ENCODE peak calls at places on chromosomes 16 and 17, in seven cellular contexts. R is GM23338, E is breast epithelium, Z is mammary epithelial cell, H is foreskin fibroblast, P is dorsolateral prefrontal cortex, A is AG09309. L is an unnamed sample.

GRCh38 chr16:64008131-64008530 is 1113.7 kb downstream of the CDH11 start:
- DNase-seq in Z (no peak), E (no peak), A (no peak), H (no peak), R (no peak), P (no peak), L (no peak)

GRCh38 chr17:75531724-75532090 is 6.2 kb downstream of the LLGL2 start:
- DNase-seq in R (no peak), A (no peak), H (no peak), Z (peak), P (no peak), E (no peak), L (no peak)

GRCh38 chr17:45705123-45706009 is 78.8 kb upstream of the CRHR1 start:
- DNase-seq in H (peak), P (peak), Z (peak), A (no peak), R (no peak), E (no peak), L (no peak)

GRCh38 chr17:62307196-62307595 is 73.2 kb upstream of the EFCAB3 start:
- DNase-seq in A (no peak), H (no peak), P (no peak), Z (no peak), E (no peak), R (no peak), L (peak)

GRCh38 chr17:81405382-81406005 is 10.2 kb downstream of the BAHCC1 start:
- DNase-seq in P (no peak), H (no peak), Z (no peak), A (no peak), R (no peak), E (no peak), L (no peak)

GRCh38 chr16:78407191-78407590 is 307.7 kb downstream of the WWOX start:
- DNase-seq in E (no peak), P (no peak), H (no peak), R (no peak), A (no peak), Z (no peak), L (no peak)

GRCh38 chr17:8038954-8039610 is at the start of gene ALOX15B:
- DNase-seq in R (peak), A (no peak), P (no peak), H (peak), Z (no peak), E (no peak), L (no peak)

GRCh38 chr16:86015606-86016005 is 116.6 kb downstream of the IRF8 start:
- DNase-seq in P (no peak), E (no peak), Z (no peak), R (no peak), A (no peak), H (no peak), L (no peak)

GRCh38 chr16:5523794-5524193 is 426.2 kb upstream of the EEF2KMT start:
- DNase-seq in E (no peak), H (no peak), R (no peak), Z (no peak), P (no peak), A (no peak), L (no peak)

GRCh38 chr17:45984368-45984767 is 14.7 kb upstream of the STH start:
- DNase-seq in Z (no peak), H (no peak), P (no peak), A (no peak), E (no peak), R (no peak), L (no peak)

GRCh38 chr17:6936370-6937028 is 59.4 kb upstream of the ALOX12 start:
- DNase-seq in Z (no peak), H (peak), A (no peak), P (peak), E (no peak), R (peak), L (no peak)

GRCh38 chr17:1997146-1997586 is 28.0 kb downstream of the RTN4RL1 start:
- DNase-seq in R (no peak), P (no peak), H (no peak), E (no peak), Z (peak), A (no peak), L (peak)

GRCh38 chr16:85974428-85975375 is 75.7 kb downstream of the IRF8 start:
- DNase-seq in P (no peak), R (no peak), H (no peak), A (no peak), E (no peak), Z (no peak), L (no peak)

GRCh38 chr17:51997723-51998122 is 160.8 kb downstream of the CA10 start:
- DNase-seq in H (no peak), Z (no peak), A (no peak), R (no peak), P (no peak), E (no peak), L (no peak)

GRCh38 chr17:45234641-45235040 is 13.0 kb downstream of the FMNL1 start:
- DNase-seq in H (no peak), E (no peak), A (no peak), P (no peak), R (peak), Z (no peak), L (no peak)

GRCh38 chr16:46961373-46962353 is 11.8 kb downstream of the DNAJA2 start:
- DNase-seq in A (no peak), H (peak), Z (peak), R (no peak), E (no peak), P (peak), L (no peak)

GRCh38 chr16:82231021-82231787 is 61.2 kb upstream of the MPHOSPH6 start:
- DNase-seq in Z (no peak), R (no peak), E (no peak), A (no peak), H (no peak), P (no peak), L (peak)

GRCh38 chr16:86574646-86575045 is 3.7 kb upstream of the FOXL1 start:
- DNase-seq in E (no peak), R (no peak), P (no peak), H (no peak), Z (no peak), A (no peak), L (no peak)

GRCh38 chr17:40453881-40454630 is 10.8 kb downstream of the IGFBP4 start:
- DNase-seq in R (no peak), A (no peak), E (no peak), P (no peak), H (peak), Z (no peak), L (no peak)

GRCh38 chr16:13178318-13178717 is 276.9 kb downstream of the SHISA9 start:
- DNase-seq in A (no peak), P (peak), Z (no peak), H (no peak), R (no peak), E (no peak), L (no peak)

GRCh38 chr17:35372846-35373531 is 432 bp downstream of the SLFN11 start:
- DNase-seq in A (no peak), H (peak), Z (no peak), E (no peak), R (peak), P (no peak), L (no peak)

GRCh38 chr17:67558740-67559380 is 158.9 kb upstream of the NOL11 start:
- DNase-seq in Z (peak), P (no peak), R (no peak), A (peak), E (no peak), H (no peak), L (no peak)

GRCh38 chr17:73007447-73007846 is 85.0 kb downstream of the SLC39A11 start:
- DNase-seq in R (no peak), Z (no peak), A (no peak), H (no peak), P (peak), E (peak), L (no peak)

GRCh38 chr17:69757794-69758430 is 317.1 kb upstream of the KCNJ16 start:
- DNase-seq in A (peak), H (peak), Z (peak), E (no peak), P (no peak), R (no peak), L (no peak)

GRCh38 chr17:34852614-34853013 is 108.6 kb downstream of the CCT6B start:
- DNase-seq in P (no peak), Z (no peak), E (no peak), H (no peak), A (no peak), R (peak), L (no peak)

GRCh38 chr16:83779881-83780280 is 27.9 kb upstream of the HSBP1 start:
- DNase-seq in P (no peak), A (peak), H (peak), R (no peak), E (no peak), Z (no peak), L (peak)

GRCh38 chr16:29684671-29685070 is 5.7 kb downstream of the QPRT start:
- DNase-seq in R (no peak), A (no peak), E (no peak), Z (no peak), P (no peak), H (no peak), L (no peak)

GRCh38 chr17:46756061-46756735 is 62.3 kb downstream of the WNT3 start:
- DNase-seq in R (no peak), H (no peak), P (no peak), E (no peak), Z (no peak), A (no peak), L (no peak)

GRCh38 chr17:83064021-83064731 is 15.2 kb upstream of the METRNL start:
- DNase-seq in E (peak), P (no peak), A (no peak), Z (no peak), R (no peak), H (no peak), L (no peak)

DNA sequence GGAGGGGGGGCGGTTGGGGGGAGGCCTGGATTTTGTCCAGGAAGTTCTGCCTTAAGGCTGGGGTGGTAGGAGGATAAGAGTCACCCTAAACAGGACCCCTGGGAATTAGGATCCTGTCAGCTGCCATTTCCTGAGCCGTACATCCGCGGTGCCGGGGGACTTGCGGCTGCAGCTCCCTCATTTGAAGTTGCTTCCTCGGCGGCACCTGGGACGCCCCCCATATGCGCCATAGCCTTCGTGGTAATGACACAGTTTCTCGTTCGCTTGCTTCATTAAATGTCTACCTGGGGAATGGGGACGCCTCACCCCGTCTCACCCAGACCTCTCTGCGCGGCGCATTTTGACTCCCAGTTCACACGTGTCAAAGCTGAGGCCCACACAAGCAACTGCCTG is 55.1 kb upstream of the PABPN1L start:
- DNase-seq in R (no peak), A (no peak), H (no peak), E (no peak), Z (no peak), P (no peak), L (no peak)
- H3K4me3 ChIP-seq in R (no peak), A (no peak), H (no peak), E (no peak), Z (no peak), P (no peak), L (no peak)

DNA sequence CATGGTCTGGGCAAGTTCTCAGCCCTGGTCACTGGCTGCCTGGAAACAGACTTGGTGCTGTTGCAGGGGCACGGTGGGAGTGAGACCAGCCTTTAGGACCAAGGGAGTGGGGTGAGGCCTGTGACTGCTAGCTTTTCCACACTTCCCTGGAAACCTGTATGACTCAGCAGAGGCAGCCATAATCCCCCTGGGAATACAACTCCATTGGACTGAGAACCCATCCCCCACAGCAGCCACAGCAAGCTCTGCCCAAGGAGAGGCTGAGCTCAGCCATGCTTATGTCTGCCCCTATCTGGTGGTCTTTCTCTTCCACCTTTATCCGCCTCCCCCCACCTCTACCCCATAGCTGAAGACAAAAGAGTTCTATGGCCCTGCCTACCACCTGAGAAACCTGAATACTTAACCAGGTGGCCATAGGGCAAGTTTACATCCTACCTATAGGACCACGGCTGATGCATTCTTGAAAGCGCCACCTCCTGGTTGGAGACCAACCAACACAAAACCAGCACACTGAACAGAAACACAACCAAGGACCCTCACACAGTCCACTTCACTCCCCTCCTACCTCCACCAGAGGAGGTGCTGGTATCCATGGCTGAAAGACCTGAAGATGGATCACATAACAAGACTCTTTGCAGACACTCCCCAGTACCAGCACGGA is 816.2 kb upstream of the SOX9 start:
- DNase-seq in Z (no peak), P (no peak), E (no peak), R (peak), H (no peak), A (no peak), L (no peak)
- TF ChIP-seq CTCF in Z (no peak), P (no peak), E (no peak), R (peak), H (no peak), A (no peak), L (no peak)

DNA sequence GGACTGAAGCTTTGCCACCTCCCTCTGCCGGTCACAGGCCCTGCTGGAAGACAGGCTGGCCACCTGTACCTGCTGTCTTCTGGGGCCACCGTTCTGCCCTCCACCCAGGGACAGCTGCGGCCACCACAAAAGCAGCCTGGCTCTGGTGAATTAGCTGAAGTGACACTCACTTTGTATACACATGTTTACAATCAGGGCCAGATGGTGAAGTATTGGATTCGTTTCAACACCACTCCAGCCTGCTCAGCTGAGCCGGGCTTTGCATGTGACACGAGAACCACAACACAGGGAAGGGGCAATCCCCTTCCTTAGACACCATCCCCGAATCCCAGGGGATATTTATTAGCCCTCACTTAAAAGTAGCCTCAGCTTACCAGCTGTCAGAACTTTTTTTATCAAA is 191.5 kb upstream of the RPL38 start:
- DNase-seq in R (no peak), E (no peak), H (peak), P (no peak), Z (no peak), A (no peak), L (no peak)
- H3K4me3 ChIP-seq in R (no peak), E (no peak), H (no peak), P (no peak), Z (no peak), A (no peak), L (no peak)

GRCh38 chr17:79468183-79468944 is 142.5 kb downstream of the RBFOX3 start:
- DNase-seq in E (no peak), R (no peak), Z (no peak), H (no peak), A (no peak), P (no peak), L (no peak)
- TF ChIP-seq CTCF in E (no peak), R (no peak), Z (no peak), H (no peak), A (no peak), P (no peak), L (no peak)

GRCh38 chr17:65043802-65044201 is 12.7 kb downstream of the GNA13 start:
- DNase-seq in P (no peak), A (no peak), H (no peak), R (no peak), Z (no peak), E (no peak), L (no peak)
- H3K4me3 ChIP-seq in P (no peak), A (no peak), H (no peak), R (no peak), Z (no peak), E (no peak), L (no peak)

GRCh38 chr17:64202683-64203430 is 60.2 kb downstream of the TEX2 start:
- DNase-seq in H (peak), Z (peak), A (no peak), R (no peak), P (peak), E (no peak), L (no peak)
- TF ChIP-seq CTCF in H (no peak), Z (no peak), A (peak), R (no peak), P (no peak), E (no peak), L (no peak)

DNA sequence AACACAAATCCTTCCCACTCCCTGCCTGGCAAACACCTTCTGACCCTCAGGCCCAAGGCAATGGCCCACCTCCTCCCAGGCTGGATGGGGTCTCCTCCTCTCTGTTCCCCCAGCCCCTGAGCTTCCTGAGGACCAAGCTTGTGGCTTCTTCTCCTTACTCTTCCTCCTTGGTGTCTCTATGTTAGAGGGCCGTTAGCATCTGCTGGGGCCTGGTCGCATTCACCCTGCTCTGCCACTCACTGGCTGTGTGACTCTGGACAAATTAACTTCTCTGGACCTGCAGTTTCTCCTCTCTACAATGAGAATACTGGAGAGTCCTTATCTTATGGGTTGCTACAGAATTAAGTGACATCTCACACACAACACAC is 725 bp upstream of the MT2A start:
- DNase-seq in E (no peak), Z (no peak), A (no peak), P (no peak), H (no peak), R (no peak), L (no peak)
- H3K4me3 ChIP-seq in E (peak), Z (no peak), A (peak), P (peak), H (peak), R (peak), L (peak)

GRCh38 chr17:19590912-19591551 is 57.4 kb downstream of the SLC47A1 start:
- DNase-seq in E (no peak), H (no peak), A (no peak), R (peak), P (no peak), Z (no peak), L (no peak)
- TF ChIP-seq CTCF in E (no peak), H (no peak), A (no peak), R (no peak), P (no peak), Z (no peak), L (no peak)

DNA sequence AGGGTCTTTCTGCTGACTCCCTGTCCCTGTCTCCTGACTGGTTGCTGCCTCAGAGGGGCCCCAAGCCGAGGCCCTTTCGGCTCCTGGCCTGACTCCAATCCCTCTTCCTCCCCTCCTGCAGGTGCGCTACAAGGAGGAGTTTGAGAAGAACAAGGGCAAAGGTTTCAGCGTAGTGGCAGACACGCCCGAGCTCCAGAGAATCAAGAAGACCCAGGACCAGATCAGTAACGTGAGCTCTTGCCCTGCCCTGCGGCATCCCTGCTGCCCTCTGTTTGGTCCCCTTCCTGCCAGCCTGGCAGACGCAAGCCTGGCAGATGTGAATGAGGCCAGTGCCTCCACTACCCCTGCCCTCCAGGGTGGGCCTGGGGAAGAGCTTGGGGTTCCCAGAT is 27.1 kb upstream of the LASP1NB start:
- DNase-seq in R (no peak), E (no peak), A (no peak), H (no peak), P (no peak), Z (no peak), L (no peak)
- H3K4me3 ChIP-seq in R (no peak), E (peak), A (no peak), H (no peak), P (no peak), Z (no peak), L (no peak)

GRCh38 chr17:16994626-16995025 is 22.7 kb upstream of the TNFRSF13B start:
- DNase-seq in R (no peak), A (no peak), E (no peak), P (no peak), H (peak), Z (no peak), L (no peak)

GRCh38 chr17:16999931-17000625 is 28.2 kb upstream of the TNFRSF13B start:
- DNase-seq in H (no peak), Z (no peak), E (no peak), R (no peak), A (no peak), P (no peak), L (no peak)

GRCh38 chr17:17001076-17001777 is 29.3 kb upstream of the TNFRSF13B start:
- DNase-seq in P (no peak), R (no peak), E (no peak), Z (no peak), H (no peak), A (no peak), L (no peak)

GRCh38 chr17:16995930-16996329 is 24.0 kb upstream of the TNFRSF13B start:
- DNase-seq in H (no peak), P (no peak), Z (no peak), A (no peak), E (no peak), R (no peak), L (no peak)

DNA sequence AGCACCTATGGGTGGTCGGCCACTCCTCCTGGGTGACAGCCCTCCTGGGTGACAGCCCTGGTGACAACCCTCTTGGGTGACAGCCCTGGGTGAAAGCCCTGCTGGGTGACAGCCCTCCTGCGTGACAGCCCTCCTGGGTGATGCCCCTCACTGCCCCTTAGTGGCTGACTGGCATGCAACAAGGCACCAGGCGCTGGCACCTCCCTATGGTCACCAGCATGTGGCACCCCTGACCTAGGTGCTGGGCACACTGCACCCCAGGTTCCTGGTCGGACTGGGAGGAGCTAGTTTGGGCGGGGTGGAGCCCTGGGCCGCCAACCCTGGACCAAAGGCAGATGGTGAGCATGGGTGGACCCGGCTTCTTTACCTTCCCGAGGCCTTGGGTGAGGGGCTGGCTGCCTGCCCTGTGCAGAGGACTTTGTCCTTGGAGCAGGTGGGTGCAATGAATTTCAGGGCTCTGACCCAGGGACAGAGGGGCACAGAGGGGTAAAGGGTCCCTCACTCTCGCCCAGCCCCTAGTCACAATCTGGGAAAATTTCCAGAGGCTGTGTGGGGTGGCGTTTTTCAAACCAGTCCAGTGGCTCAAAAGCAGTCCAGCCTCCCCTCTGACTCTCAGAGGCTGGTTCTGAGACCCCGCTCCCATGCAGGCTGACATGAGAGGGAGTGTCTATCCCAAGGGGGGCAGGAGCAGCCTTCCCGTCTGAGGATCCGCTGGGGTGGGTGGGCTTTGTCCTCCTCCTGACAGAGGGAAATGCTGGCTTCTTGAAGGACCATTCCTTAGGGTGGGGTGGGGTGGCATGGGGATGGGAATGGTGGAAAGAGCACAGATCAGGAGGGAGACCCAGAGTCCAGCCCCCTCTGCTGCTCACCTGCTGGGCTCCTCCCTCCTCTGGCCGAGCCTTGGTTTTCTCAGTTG is 25.9 kb upstream of the TNFRSF13B start:
- DNase-seq in H (no peak), P (no peak), R (no peak), A (no peak), E (no peak), Z (peak), L (no peak)
- TF ChIP-seq CTCF in H (no peak), P (no peak), R (no peak), A (no peak), E (no peak), Z (peak), L (peak)